ENCODE peak calls at places on chromosomes 5 and 9, in four cellular contexts. K is GM23248; X is stimulated activated CD8-positive, alpha-beta memory T cell treated with anti-CD3 and anti-CD28 coated beads, Interleukin-15, amount 100 ng/mL, for 4 hours; I is SIG-M5. Z is an unnamed sample.
A peak's percentile ranks its signal among the peaks of the same experiment; 100 is the strongest.

GRCh38 chr9:97987490-97987889 is 4.3 kb downstream of the ANP32B start:
- DNase-seq in K (no peak), X (no peak), I (no peak), Z (no peak)

GRCh38 chr9:89542461-89543021 is 44.6 kb upstream of the SEMA4D start:
- DNase-seq in K (no peak), X (no peak), I (no peak), Z (no peak)

GRCh38 chr5:138905541-138905940 is 30.4 kb upstream of the LRRTM2 start:
- DNase-seq in K (peak; percentile 65), X (no peak), I (no peak), Z (no peak)

GRCh38 chr9:16062542-16063240 is 509.8 kb downstream of the CCDC171 start:
- DNase-seq in K (peak; percentile 88), X (no peak), I (no peak), Z (no peak)

GRCh38 chr9:113505963-113506624 is 42.6 kb downstream of the RGS3 start:
- DNase-seq in K (no peak), X (no peak), I (no peak), Z (no peak)

GRCh38 chr5:14781106-14781505 is 90.5 kb downstream of the ANKH start:
- DNase-seq in K (peak; percentile 7), X (no peak), I (no peak), Z (no peak)

GRCh38 chr5:139955616-139956283 is 87.3 kb downstream of the NRG2 start:
- DNase-seq in K (no peak), X (no peak), I (no peak), Z (no peak)

GRCh38 chr5:65034782-65035181 is 266.1 kb downstream of the CWC27 start:
- DNase-seq in K (no peak), X (no peak), I (no peak), Z (no peak)

GRCh38 chr9:135404451-135405144 is 75.0 kb upstream of the PPP1R26 start:
- DNase-seq in K (no peak), X (no peak), I (no peak), Z (no peak)

GRCh38 chr9:76868897-76869296 is 37.0 kb downstream of the PRUNE2 start:
- DNase-seq in K (peak; percentile 22), X (no peak), I (no peak), Z (no peak)

GRCh38 chr5:66247176-66247960 is 103.3 kb downstream of the SREK1 start:
- DNase-seq in K (peak; percentile 95), X (no peak), I (no peak), Z (no peak)

GRCh38 chr9:116482740-116483139 is 204.4 kb upstream of the TRIM32 start:
- DNase-seq in K (no peak), X (no peak), I (no peak), Z (no peak)

GRCh38 chr5:108726446-108727091 is 21.1 kb upstream of the FER start:
- DNase-seq in K (peak; percentile 55), X (no peak), I (no peak), Z (no peak)

GRCh38 chr5:163677092-163677491 is 171.7 kb downstream of the MAT2B start:
- DNase-seq in K (no peak), X (no peak), I (no peak), Z (no peak)

GRCh38 chr9:75448281-75448680 is 360.0 kb downstream of the OSTF1 start:
- DNase-seq in K (peak; percentile 6), X (no peak), I (no peak), Z (no peak)

GRCh38 chr5:160937570-160937969 is 85.6 kb upstream of the ATP10B start:
- DNase-seq in K (no peak), X (no peak), I (no peak), Z (no peak)

GRCh38 chr9:134606951-134607733 is 34.5 kb upstream of the COL5A1 start:
- DNase-seq in K (peak; percentile 34), X (no peak), I (no peak), Z (peak; percentile 19)

GRCh38 chr5:86909896-86910295 is 292.2 kb downstream of the COX7C start:
- DNase-seq in K (peak; percentile 91), X (no peak), I (no peak), Z (no peak)

GRCh38 chr9:129262261-129262660 is 84.2 kb upstream of the IER5L start:
- DNase-seq in K (no peak), X (no peak), I (no peak), Z (no peak)

GRCh38 chr5:132418876-132419275 is 49.4 kb downstream of the SLC22A5 start:
- DNase-seq in K (peak; percentile 24), X (no peak), I (no peak), Z (no peak)

GRCh38 chr5:136011427-136012001 is 17.3 kb upstream of the TGFBI start:
- DNase-seq in K (peak; percentile 94), X (no peak), I (no peak), Z (no peak)

GRCh38 chr9:118271936-118272335 is 567.7 kb downstream of the TLR4 start:
- DNase-seq in K (no peak), X (no peak), I (no peak), Z (no peak)

GRCh38 chr9:35882265-35882848 is 12.2 kb upstream of the OR13J1 start:
- DNase-seq in K (peak; percentile 80), X (peak; percentile 26), I (no peak), Z (peak; percentile 84)

GRCh38 chr5:148746826-148747535 is 79.4 kb upstream of the ADRB2 start:
- DNase-seq in K (no peak), X (no peak), I (peak; percentile 21), Z (no peak)

GRCh38 chr9:105438136-105438839 is 9.5 kb upstream of the FSD1L start:
- DNase-seq in K (peak; percentile 73), X (no peak), I (no peak), Z (no peak)

GRCh38 chr9:19999491-20000057 is 210.7 kb upstream of the SLC24A2 start:
- DNase-seq in K (peak; percentile 82), X (no peak), I (no peak), Z (peak; percentile 76)

Z was measured in activated CD8-positive, alpha-beta T cell treated with anti-CD3 and anti-CD28 coated beads, Interleukin-2, amount 10 ng/mL, durations not matched to agents 7 days and 5 days.